ENCODE peak calls at places on chromosome 13, in ten cellular contexts. J is tibial artery, G is neural progenitor cell, Z is NCI-H446 treated with DMSO at 0.1 percent for 48 hours, K is NCI-H1694, E is MCF 10A, I is RWPE1, B is cardiac muscle cell, V is left lung, S is stomach. W is an unnamed sample.
A peak's percentile ranks its signal among the peaks of the same experiment; 100 is the strongest.

GRCh38 chr13:67343777-67344176 is 113.6 kb upstream of the PCDH9 start:
- DNase-seq in J (no peak), G (no peak), Z (no peak), K (no peak), E (no peak), I (peak; percentile 12), B (no peak), V (no peak), S (no peak), W (no peak)

GRCh38 chr13:23610187-23610576 is 40.0 kb downstream of the TNFRSF19 start:
- DNase-seq in J (no peak), G (no peak), Z (no peak), K (no peak), E (no peak), I (no peak), B (no peak), V (no peak), S (no peak), W (no peak)

GRCh38 chr13:43261018-43261417 is 237.6 kb downstream of the DNAJC15 start:
- DNase-seq in J (no peak), G (no peak), Z (no peak), K (no peak), E (peak; percentile 26), I (peak; percentile 48), B (peak; percentile 30), V (no peak), S (no peak), W (no peak)

GRCh38 chr13:32622827-32623226 is 36.6 kb downstream of the PDS5B start:
- DNase-seq in J (no peak), G (no peak), Z (no peak), K (no peak), E (no peak), I (no peak), B (no peak), V (no peak), S (no peak), W (no peak)

GRCh38 chr13:60584976-60585375 is 188.0 kb downstream of the TDRD3 start:
- DNase-seq in J (peak; percentile 28), G (peak; percentile 73), Z (no peak), K (no peak), E (peak; percentile 46), I (no peak), B (peak; percentile 43), V (no peak), S (no peak), W (no peak)

GRCh38 chr13:22278336-22278929 is 607.6 kb downstream of the FGF9 start:
- DNase-seq in J (peak; percentile 42), G (peak; percentile 73), Z (peak; percentile 22), K (peak; percentile 2), E (no peak), I (peak; percentile 2), B (peak; percentile 10), V (no peak), S (peak; percentile 72), W (no peak)

GRCh38 chr13:104086205-104086604 is 1020.0 kb upstream of the SLC10A2 start:
- DNase-seq in J (no peak), G (no peak), Z (no peak), K (no peak), E (no peak), I (no peak), B (peak; percentile 74), V (no peak), S (no peak), W (no peak)

GRCh38 chr13:20332361-20333096 is 100.4 kb upstream of the GJB6 start:
- DNase-seq in J (peak; percentile 42), G (no peak), Z (no peak), K (no peak), E (peak; percentile 55), I (no peak), B (peak; percentile 47), V (no peak), S (no peak), W (no peak)

GRCh38 chr13:20221772-20222171 is 10.3 kb downstream of the GJB6 start:
- DNase-seq in J (no peak), G (no peak), Z (no peak), K (no peak), E (peak; percentile 45), I (no peak), B (peak; percentile 30), V (no peak), S (no peak), W (no peak)

GRCh38 chr13:43720780-43721397 is 65.9 kb downstream of the ENOX1 start:
- DNase-seq in J (no peak), G (no peak), Z (no peak), K (no peak), E (peak; percentile 43), I (no peak), B (no peak), V (no peak), S (no peak), W (no peak)

GRCh38 chr13:30892966-30893365 is 13.1 kb upstream of the MEDAG start:
- DNase-seq in J (peak; percentile 79), G (peak; percentile 74), Z (no peak), K (no peak), E (peak; percentile 26), I (no peak), B (peak; percentile 75), V (no peak), S (no peak), W (no peak)

GRCh38 chr13:47117268-47117667 is 220.4 kb upstream of the HTR2A start:
- DNase-seq in J (no peak), G (no peak), Z (no peak), K (no peak), E (peak; percentile 53), I (no peak), B (peak; percentile 49), V (no peak), S (no peak), W (no peak)

GRCh38 chr13:57633141-57633949 is 1.8 kb downstream of the PCDH17 start:
- DNase-seq in J (peak; percentile 60), G (peak; percentile 75), Z (no peak), K (no peak), E (no peak), I (no peak), B (peak; percentile 10), V (peak; percentile 80), S (peak; percentile 26), W (peak; percentile 39)

GRCh38 chr13:66933994-66934393 is 296.1 kb downstream of the PCDH9 start:
- DNase-seq in J (no peak), G (no peak), Z (no peak), K (no peak), E (peak; percentile 76), I (peak; percentile 50), B (peak; percentile 31), V (no peak), S (no peak), W (peak; percentile 66)

GRCh38 chr13:112643759-112644459 is 45.9 kb upstream of the ATP11A start:
- DNase-seq in J (no peak), G (no peak), Z (no peak), K (no peak), E (no peak), I (no peak), B (no peak), V (peak; percentile 85), S (peak; percentile 84), W (no peak)

GRCh38 chr13:105735269-105735668 is 800.2 kb downstream of the EFNB2 start:
- DNase-seq in J (no peak), G (no peak), Z (no peak), K (no peak), E (no peak), I (no peak), B (no peak), V (no peak), S (no peak), W (no peak)

GRCh38 chr13:27432612-27433210 is 8.3 kb downstream of the GTF3A start:
- DNase-seq in J (no peak), G (no peak), Z (no peak), K (no peak), E (no peak), I (no peak), B (no peak), V (no peak), S (no peak), W (no peak)

GRCh38 chr13:113059891-113060290 is 45.7 kb upstream of the F7 start:
- DNase-seq in J (no peak), G (no peak), Z (no peak), K (no peak), E (no peak), I (no peak), B (no peak), V (peak; percentile 43), S (no peak), W (peak; percentile 40)

GRCh38 chr13:71806885-71807284 is 60.1 kb downstream of the DACH1 start:
- DNase-seq in J (no peak), G (no peak), Z (no peak), K (no peak), E (no peak), I (no peak), B (no peak), V (no peak), S (no peak), W (no peak)

GRCh38 chr13:51452391-51453307 is at the start of gene INTS6:
- DNase-seq in J (peak; percentile 100), G (peak; percentile 100), Z (peak; percentile 97), K (peak; percentile 94), E (peak; percentile 99), I (peak; percentile 98), B (peak; percentile 100), V (peak; percentile 100), S (peak; percentile 99), W (peak; percentile 98)

GRCh38 chr13:109256866-109257760 is 529.3 kb downstream of the IRS2 start:
- DNase-seq in J (no peak), G (no peak), Z (no peak), K (no peak), E (peak; percentile 99), I (peak; percentile 87), B (peak; percentile 98), V (no peak), S (no peak), W (peak; percentile 81)

GRCh38 chr13:100454876-100455275 is 133.7 kb downstream of the GGACT start:
- DNase-seq in J (no peak), G (no peak), Z (no peak), K (no peak), E (peak; percentile 45), I (peak; percentile 24), B (peak; percentile 45), V (no peak), S (no peak), W (no peak)

GRCh38 chr13:75454497-75454896 is 27.5 kb downstream of the TBC1D4 start:
- DNase-seq in J (no peak), G (no peak), Z (no peak), K (peak; percentile 3), E (peak; percentile 75), I (peak; percentile 60), B (no peak), V (no peak), S (no peak), W (no peak)

GRCh38 chr13:44876782-44877324 is 112.4 kb downstream of the NUFIP1 start:
- DNase-seq in J (no peak), G (peak; percentile 47), Z (no peak), K (no peak), E (no peak), I (no peak), B (no peak), V (no peak), S (no peak), W (no peak)